ENCODE peak calls at places on chromosome 14, in six cellular contexts. R, T, P, L, D and G are unnamed samples.

GRCh38 chr14:34650786-34651584 is 21.0 kb upstream of the SNX6 start:
- DNase-seq in R (peak; percentile 67), D (no peak), T (peak; percentile 100), L (no peak), P (peak; percentile 99), G (peak; percentile 87)

GRCh38 chr14:77045570-77045890 is 17.0 kb upstream of the IRF2BPL start:
- DNase-seq in D (no peak), T (no peak), R (no peak), P (no peak), L (no peak), G (no peak)

GRCh38 chr14:55220230-55220629 is 28.8 kb upstream of the DLGAP5 start:
- DNase-seq in L (no peak), P (no peak), R (no peak), T (no peak), D (no peak), G (no peak)

GRCh38 chr14:78005325-78005724 is 164.8 kb upstream of the NRXN3 start:
- DNase-seq in D (no peak), P (peak; percentile 40), L (no peak), R (peak; percentile 75), T (peak; percentile 94), G (no peak)

GRCh38 chr14:78848234-78848820 is 678.2 kb downstream of the NRXN3 start:
- DNase-seq in D (peak; percentile 0), L (no peak), P (peak; percentile 34), R (no peak), T (peak; percentile 20), G (no peak)

GRCh38 chr14:33063521-33063920 is 124.8 kb downstream of the NPAS3 start:
- DNase-seq in L (no peak), R (no peak), D (no peak), P (no peak), T (no peak), G (no peak)

GRCh38 chr14:73591690-73592448 is at the start of gene ACOT4:
- DNase-seq in L (peak; percentile 30), P (peak; percentile 31), T (peak; percentile 54), D (peak; percentile 40), R (no peak), G (no peak)

GRCh38 chr14:79842270-79842669 is 369.0 kb downstream of the DIO2 start:
- DNase-seq in R (peak; percentile 41), D (no peak), L (no peak), T (peak; percentile 91), P (peak; percentile 63), G (no peak)

GRCh38 chr14:72350215-72350614 is 418.0 kb downstream of the RGS6 start:
- DNase-seq in D (no peak), T (no peak), L (no peak), R (no peak), P (no peak), G (no peak)

GRCh38 chr14:58455593-58456265 is 28.2 kb downstream of the KIAA0586 start:
- DNase-seq in T (peak; percentile 55), R (no peak), P (no peak), D (no peak), L (no peak), G (no peak)

GRCh38 chr14:50801706-50802105 is 29.3 kb downstream of the NIN start:
- DNase-seq in P (no peak), L (no peak), T (peak; percentile 75), D (no peak), R (no peak), G (no peak)

GRCh38 chr14:73269729-73270651 is 32.7 kb downstream of the PAPLN start:
- DNase-seq in T (peak; percentile 31), D (no peak), L (no peak), P (peak; percentile 55), R (no peak), G (no peak)

GRCh38 chr14:101858791-101859537 is 97.5 kb downstream of the PPP2R5C start:
- DNase-seq in R (no peak), P (no peak), D (no peak), L (no peak), T (no peak), G (no peak)